ENCODE peak calls at places on chromosomes 6 and 20, in five cellular contexts. N is HepG2, L is K562, Z is GM12878, K is H1. A is an unnamed sample.
A peak's percentile ranks its signal among the peaks of the same experiment; 100 is the strongest.

GRCh38 chr6:41200296-41200900 is 551 bp downstream of the TREML2 start:
- DNase-seq in N (no peak), L (no peak), Z (peak; percentile 58), K (peak; percentile 44), A (no peak)

GRCh38 chr6:93894521-93894920 is 475.2 kb upstream of the EPHA7 start:
- DNase-seq in N (no peak), L (no peak), Z (no peak), K (no peak), A (no peak)

GRCh38 chr20:50191566-50192363 is 1.1 kb downstream of the CEBPB start:
- DNase-seq in N (peak; percentile 42), L (peak; percentile 68), Z (no peak), K (peak; percentile 76), A (no peak)

GRCh38 chr6:109511832-109512231 is 28.8 kb upstream of the ZBTB24 start:
- DNase-seq in N (no peak), L (no peak), Z (no peak), K (no peak), A (peak; percentile 18)

GRCh38 chr6:147238164-147238563 is 33.9 kb downstream of the STXBP5 start:
- DNase-seq in N (no peak), L (no peak), Z (no peak), K (no peak), A (no peak)

GRCh38 chr20:58645277-58645968 is 5.7 kb upstream of the STX16 start:
- DNase-seq in N (peak; percentile 59), L (no peak), Z (no peak), K (peak; percentile 27), A (no peak)

GRCh38 chr6:54236984-54237383 is 71.3 kb upstream of the TINAG start:
- DNase-seq in N (no peak), L (no peak), Z (no peak), K (no peak), A (no peak)

GRCh38 chr20:51629399-51630058 is 87.0 kb upstream of the NFATC2 start:
- DNase-seq in N (no peak), L (no peak), Z (no peak), K (no peak), A (no peak)

GRCh38 chr6:158376650-158377081 is 64.4 kb downstream of the TULP4 start:
- DNase-seq in N (no peak), L (no peak), Z (no peak), K (no peak), A (no peak)

GRCh38 chr6:166707045-166707444 is 80.0 kb upstream of the RPS6KA2 start:
- DNase-seq in N (peak; percentile 22), L (no peak), Z (no peak), K (peak; percentile 81), A (peak; percentile 29)

GRCh38 chr20:37202267-37202943 is 23.1 kb upstream of the MROH8 start:
- DNase-seq in N (peak; percentile 81), L (peak; percentile 59), Z (no peak), K (no peak), A (peak; percentile 70)

GRCh38 chr6:56891754-56892153 is 63.2 kb upstream of the BEND6 start:
- DNase-seq in N (no peak), L (no peak), Z (no peak), K (no peak), A (no peak)

GRCh38 chr6:32371204-32371603 is 499 bp downstream of the TSBP1 start:
- DNase-seq in N (no peak), L (no peak), Z (no peak), K (no peak), A (no peak)

GRCh38 chr20:51093240-51093763 is 70.4 kb upstream of the KCNG1 start:
- DNase-seq in N (no peak), L (no peak), Z (no peak), K (no peak), A (no peak)

GRCh38 chr6:32129297-32130088 is 595 bp downstream of the FKBPL start:
- DNase-seq in N (no peak), L (no peak), Z (no peak), K (no peak), A (no peak)

GRCh38 chr6:43368517-43369160 is 808 bp downstream of the ZNF318 start:
- DNase-seq in N (peak; percentile 29), L (peak; percentile 56), Z (no peak), K (peak; percentile 65), A (peak; percentile 9)

GRCh38 chr6:134245041-134245440 is 72.9 kb downstream of the SGK1 start:
- DNase-seq in N (no peak), L (no peak), Z (no peak), K (no peak), A (peak; percentile 23)

GRCh38 chr20:51331466-51331865 is 211.1 kb downstream of the NFATC2 start:
- DNase-seq in N (no peak), L (no peak), Z (no peak), K (no peak), A (no peak)

DNA sequence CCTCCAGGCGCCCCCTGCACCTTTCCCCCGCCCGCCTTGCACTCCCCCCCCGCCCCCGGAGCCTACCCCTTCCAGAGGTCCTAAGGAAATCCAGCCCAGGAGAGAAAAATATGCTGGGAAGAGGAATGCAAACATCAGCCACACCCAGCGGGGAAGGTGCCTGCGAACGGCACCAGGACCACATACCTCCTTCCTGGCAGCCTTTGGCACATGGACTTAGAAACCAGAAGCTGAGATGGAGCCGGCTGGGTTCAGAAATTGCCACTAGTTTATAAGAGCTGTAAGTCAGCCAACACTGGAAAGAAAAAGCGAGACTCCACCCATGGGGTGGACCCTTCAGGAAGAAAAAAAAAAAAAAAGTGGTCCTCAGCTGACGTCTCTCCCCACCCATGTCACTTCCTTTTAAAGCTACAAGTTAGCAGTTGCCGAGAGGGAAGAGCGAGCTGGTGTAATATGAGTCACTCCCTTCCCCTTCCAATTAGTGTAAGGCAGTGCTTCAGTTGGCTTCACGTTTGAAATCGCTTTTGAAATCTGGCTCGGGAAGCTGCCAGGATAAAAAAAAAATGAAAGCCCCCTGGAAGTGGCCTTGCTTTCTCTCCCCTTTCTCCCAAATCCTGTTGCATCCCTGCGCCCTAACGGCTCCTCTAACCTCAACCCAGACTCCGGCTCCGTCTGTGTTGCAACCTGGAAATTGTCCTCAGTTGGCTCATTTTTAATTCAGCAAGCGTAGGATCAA is at the start of gene AGPAT4:
- DNase-seq in N (peak; percentile 32), L (peak; percentile 87), Z (peak; percentile 62), K (peak; percentile 72), A (peak; percentile 80)
- TF ChIP-seq CHD2 in N (no peak), L (no peak), Z (no peak), K (peak; percentile 15), A (no peak)

DNA sequence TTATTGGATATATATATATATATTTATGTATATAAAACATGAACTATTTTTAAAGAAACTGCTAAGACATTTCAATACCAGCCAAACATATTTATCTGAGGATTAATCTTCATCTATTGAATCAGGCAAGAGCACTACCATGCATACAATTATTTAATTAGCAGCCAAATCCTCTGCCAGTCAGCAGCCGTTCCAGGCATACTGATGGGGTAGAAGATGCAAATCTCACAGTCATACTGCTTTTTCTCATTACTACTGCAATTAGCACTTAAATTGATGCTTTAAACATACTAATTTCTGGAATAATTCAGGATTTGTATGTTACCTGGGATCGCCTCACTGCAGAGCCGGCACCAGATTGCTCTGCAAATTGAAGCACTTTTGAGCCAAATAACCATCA is 49.9 kb upstream of the SIM1 start:
- DNase-seq in N (no peak), L (no peak), Z (no peak), K (no peak), A (no peak)
- TF ChIP-seq CEBPB in N (no peak), L (no peak), Z (no peak), K (no peak), A (no peak)

DNA sequence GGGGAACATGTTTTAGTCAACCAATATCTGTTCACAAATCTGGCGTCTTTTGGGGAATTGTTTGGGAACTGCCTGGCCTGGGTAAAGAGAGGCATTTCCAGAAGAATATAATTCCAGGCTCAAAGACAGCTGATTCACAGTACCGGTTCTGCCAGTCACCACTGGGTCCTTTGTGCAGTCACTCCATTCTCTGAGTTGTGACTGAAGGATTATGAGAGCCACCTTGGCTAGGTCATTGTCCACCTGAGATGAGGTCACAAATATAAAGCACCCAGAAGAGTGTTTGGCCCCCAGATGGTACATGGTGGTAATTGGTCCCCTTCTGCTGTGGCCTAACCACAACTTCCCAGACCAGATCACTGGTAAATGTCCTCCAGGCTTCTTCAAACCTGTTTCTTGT is 121.0 kb upstream of the SPACA1 start:
- DNase-seq in N (no peak), L (no peak), Z (no peak), K (no peak), A (no peak)
- TF ChIP-seq CHD2 in N (no peak), L (no peak), Z (no peak), K (no peak), A (no peak)

DNA sequence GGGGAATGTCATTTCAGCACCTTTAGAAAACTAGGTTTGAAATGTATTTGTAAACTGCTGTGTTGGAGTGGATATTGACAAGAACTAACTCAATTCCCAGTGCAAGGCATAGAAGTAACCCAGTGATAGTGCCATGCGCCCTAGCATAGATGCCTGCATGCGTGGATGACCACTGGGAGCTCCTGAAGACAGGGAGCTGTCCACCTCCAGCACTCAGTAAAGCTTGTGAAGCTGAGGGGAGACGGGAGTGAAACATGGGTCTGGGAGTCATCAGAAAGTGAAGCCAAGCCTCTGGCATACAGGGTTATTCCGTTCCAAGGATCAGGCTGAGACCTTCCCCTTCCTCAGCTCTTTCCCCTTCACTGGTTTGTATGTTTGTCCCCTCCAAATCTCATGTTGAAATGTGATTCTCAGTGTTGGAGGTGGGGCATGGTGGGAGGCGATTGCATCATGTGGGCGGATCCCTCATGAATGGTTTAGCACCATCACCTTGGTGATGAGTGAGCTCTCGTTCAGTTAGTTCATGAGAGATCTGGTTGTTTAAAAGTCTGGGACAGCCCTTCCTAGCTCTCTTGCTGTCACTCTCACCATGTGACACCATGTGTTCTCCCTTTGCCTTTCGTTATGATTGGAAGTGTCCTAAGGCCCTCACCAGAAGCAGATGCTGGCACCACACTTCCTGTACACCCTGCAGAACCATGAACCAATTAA is 146.5 kb upstream of the FERMT1 start:
- DNase-seq in N (no peak), L (no peak), Z (no peak), K (no peak), A (no peak)
- TF ChIP-seq CEBPB in N (peak; percentile 62), L (peak; percentile 77), Z (no peak), K (peak; percentile 84), A (no peak)

DNA sequence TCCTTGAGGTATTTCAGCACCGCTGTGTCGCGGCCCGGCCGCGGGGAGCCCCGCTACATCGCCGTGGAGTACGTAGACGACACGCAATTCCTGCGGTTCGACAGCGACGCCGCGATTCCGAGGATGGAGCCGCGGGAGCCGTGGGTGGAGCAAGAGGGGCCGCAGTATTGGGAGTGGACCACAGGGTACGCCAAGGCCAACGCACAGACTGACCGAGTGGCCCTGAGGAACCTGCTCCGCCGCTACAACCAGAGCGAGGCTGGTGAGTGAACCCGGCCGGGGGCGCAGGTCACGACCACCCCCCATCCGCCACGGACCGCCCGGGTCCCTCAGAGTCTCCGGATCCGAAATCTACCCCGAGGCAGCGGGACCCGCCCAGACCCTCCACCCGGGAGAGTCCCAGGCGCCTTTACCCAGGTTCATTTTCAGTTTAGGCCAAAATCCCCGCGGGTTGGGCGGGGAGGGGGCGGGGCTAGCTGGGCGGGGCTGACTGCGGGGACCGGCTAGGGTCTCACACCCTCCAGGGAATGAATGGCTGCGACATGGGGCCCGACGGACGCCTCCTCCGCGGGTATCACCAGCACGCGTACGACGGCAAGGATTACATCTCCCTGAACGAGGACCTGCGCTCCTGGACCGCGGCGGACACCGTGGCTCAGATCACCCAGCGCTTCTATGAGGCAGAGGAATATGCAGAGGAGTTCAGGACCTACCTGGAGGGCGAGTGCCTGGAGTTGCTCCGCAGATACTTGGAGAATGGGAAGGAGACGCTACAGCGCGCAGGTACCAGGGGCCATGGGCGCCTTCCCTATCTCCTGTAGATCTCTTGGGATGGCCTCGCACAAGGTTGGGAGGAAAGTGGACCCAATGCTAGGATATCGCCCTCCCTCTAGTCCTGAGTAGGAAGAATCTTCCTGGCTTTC is 693 bp downstream of the HLA-F start:
- DNase-seq in N (no peak), L (peak; percentile 27), Z (no peak), K (peak; percentile 83), A (no peak)
- TF ChIP-seq CHD2 in N (no peak), L (no peak), Z (no peak), K (no peak), A (no peak)

GRCh38 chr20:1266167-1266973 is at the start of gene SNPH:
- DNase-seq in N (no peak), L (peak; percentile 82), Z (no peak), K (peak; percentile 77), A (peak; percentile 77)
- TF ChIP-seq CEBPB in N (no peak), L (no peak), Z (no peak), K (no peak), A (no peak)

A was measured in A549.